ENCODE peak calls at places on chromosomes 3 and 15, in nine cellular contexts. K is T-helper 17 cell; G is activated T-helper 9 cell treated with anti-CD3 and anti-CD28 coated beads, Interleukin-2, amount 50 U/mL, for 16 hours; N is stimulated activated CD8-positive, alpha-beta memory T cell treated with anti-CD3 and anti-CD28 coated beads, Interleukin-15, amount 100 ng/mL, for 1 hour; L is H54; V is AG20443; U is immature natural killer cell; H is uterus; S is GM19239. M is an unnamed sample.
A peak's percentile ranks its signal among the peaks of the same experiment; 100 is the strongest.

GRCh38 chr3:36964827-36965226 is 20.0 kb upstream of the TRANK1 start:
- DNase-seq in K (no peak), G (no peak), N (no peak), L (no peak), V (no peak), U (no peak), H (no peak), S (no peak), M (no peak)

GRCh38 chr15:38406451-38406850 is 47.5 kb upstream of the FAM98B start:
- DNase-seq in K (no peak), G (no peak), N (no peak), L (no peak), V (peak; percentile 22), U (no peak), H (no peak), S (no peak), M (no peak)

GRCh38 chr15:55248895-55249294 is 40.7 kb downstream of the RAB27A start:
- DNase-seq in K (no peak), G (no peak), N (no peak), L (no peak), V (no peak), U (no peak), H (no peak), S (no peak), M (no peak)

GRCh38 chr3:186427627-186428026 is 65.6 kb upstream of the DGKG start:
- DNase-seq in K (no peak), G (no peak), N (no peak), L (no peak), V (no peak), U (no peak), H (no peak), S (no peak), M (peak; percentile 59)

GRCh38 chr15:78737187-78737820 is 74.0 kb downstream of the ADAMTS7 start:
- DNase-seq in K (no peak), G (no peak), N (no peak), L (no peak), V (no peak), U (no peak), H (no peak), S (no peak), M (no peak)

GRCh38 chr3:61876797-61877196 is 315.4 kb downstream of the PTPRG start:
- DNase-seq in K (no peak), G (no peak), N (no peak), L (no peak), V (peak; percentile 65), U (no peak), H (no peak), S (no peak), M (no peak)

GRCh38 chr3:12472796-12473195 is 11.5 kb upstream of the TSEN2 start:
- DNase-seq in K (no peak), G (no peak), N (no peak), L (no peak), V (no peak), U (no peak), H (no peak), S (no peak), M (no peak)

GRCh38 chr3:118863731-118864322 is 170.8 kb downstream of the IGSF11 start:
- DNase-seq in K (no peak), G (no peak), N (no peak), L (no peak), V (no peak), U (no peak), H (no peak), S (no peak), M (no peak)

GRCh38 chr3:126258670-126259069 is 78.3 kb upstream of the ALDH1L1 start:
- DNase-seq in K (no peak), G (no peak), N (no peak), L (peak; percentile 53), V (peak; percentile 46), U (no peak), H (no peak), S (no peak), M (no peak)

GRCh38 chr15:90619468-90619867 is 89.7 kb downstream of the CRTC3 start:
- DNase-seq in K (no peak), G (no peak), N (no peak), L (no peak), V (no peak), U (no peak), H (no peak), S (no peak), M (no peak)

GRCh38 chr15:31275331-31276262 is 51.0 kb upstream of the KLF13 start:
- DNase-seq in K (no peak), G (no peak), N (no peak), L (no peak), V (peak; percentile 7), U (no peak), H (peak; percentile 13), S (no peak), M (no peak)

GRCh38 chr15:100020614-100021013 is 287.4 kb upstream of the LYSMD4 start:
- DNase-seq in K (no peak), G (no peak), N (no peak), L (no peak), V (no peak), U (no peak), H (no peak), S (no peak), M (no peak)

M was measured in left ventricle myocardium superior.